ENCODE peak calls at places on chromosomes 4 and X, in eight cellular contexts. R is H1; L is T-helper 2 cell; D is AML-193; K is CD4-positive, alpha-beta memory T cell; O is HS-5; E is stimulated activated naive CD8-positive, alpha-beta T cell treated with anti-CD3 and anti-CD28 coated beads, Interleukin-15, amount 100 ng/mL, for 72 hours; J is upper lobe of left lung. I is an unnamed sample.

GRCh38 chr4:87799254-87799653 is at the start of gene IBSP:
- DNase-seq in R (no peak), L (no peak), D (no peak), K (no peak), O (no peak), E (no peak), J (no peak), I (no peak)

GRCh38 chr4:78057600-78058560 is 757 bp downstream of the FRAS1 start:
- DNase-seq in R (peak), L (no peak), D (no peak), K (peak), O (no peak), E (peak), J (peak), I (peak)

GRCh38 chr4:85482000-85482738 is 7.2 kb downstream of the ARHGAP24 start:
- DNase-seq in R (no peak), L (no peak), D (peak), K (no peak), O (no peak), E (no peak), J (no peak), I (no peak)

GRCh38 chrX:65586491-65586890 is 51.9 kb upstream of the LAS1L start:
- DNase-seq in R (no peak), L (no peak), D (no peak), K (no peak), O (no peak), E (no peak), J (peak), I (no peak)

GRCh38 chrX:68699960-68700746 is 52.7 kb downstream of the STARD8 start:
- DNase-seq in R (no peak), L (no peak), D (no peak), K (no peak), O (peak), E (no peak), J (no peak), I (no peak)

GRCh38 chr4:16827762-16828724 is 70.4 kb downstream of the LDB2 start:
- DNase-seq in R (no peak), L (no peak), D (no peak), K (no peak), O (no peak), E (no peak), J (no peak), I (no peak)

GRCh38 chr4:145734051-145734450 is 54.1 kb downstream of the C4orf51 start:
- DNase-seq in R (no peak), L (no peak), D (no peak), K (no peak), O (no peak), E (no peak), J (no peak), I (no peak)

GRCh38 chr4:42617030-42617429 is 39.9 kb downstream of the ATP8A1 start:
- DNase-seq in R (no peak), L (no peak), D (no peak), K (no peak), O (no peak), E (no peak), J (no peak), I (no peak)

GRCh38 chr4:123553279-123553678 is 156.7 kb downstream of the SPRY1 start:
- DNase-seq in R (no peak), L (no peak), D (peak), K (no peak), O (no peak), E (no peak), J (no peak), I (no peak)

GRCh38 chr4:72496119-72496518 is 72.9 kb downstream of the ADAMTS3 start:
- DNase-seq in R (no peak), L (no peak), D (no peak), K (no peak), O (no peak), E (no peak), J (no peak), I (no peak)

GRCh38 chr4:15250021-15250441 is 177.8 kb upstream of the C1QTNF7 start:
- DNase-seq in R (no peak), L (no peak), D (no peak), K (no peak), O (no peak), E (no peak), J (no peak), I (no peak)

GRCh38 chrX:97882306-97882705 is 998.6 kb downstream of the RPA4 start:
- DNase-seq in R (no peak), L (no peak), D (no peak), K (no peak), O (no peak), E (no peak), J (no peak), I (no peak)

GRCh38 chrX:12390301-12390700 is 252.0 kb downstream of the FRMPD4 start:
- DNase-seq in R (no peak), L (no peak), D (no peak), K (no peak), O (no peak), E (no peak), J (no peak), I (no peak)

GRCh38 chrX:39895228-39896110 is 202.3 kb downstream of the BCOR start:
- DNase-seq in R (no peak), L (no peak), D (no peak), K (no peak), O (no peak), E (no peak), J (no peak), I (no peak)

GRCh38 chrX:42975906-42976305 is 197.9 kb upstream of the PPP1R2C start:
- DNase-seq in R (no peak), L (no peak), D (no peak), K (no peak), O (no peak), E (no peak), J (no peak), I (no peak)

GRCh38 chr4:107130157-107130556 is 94.0 kb upstream of the DKK2 start:
- DNase-seq in R (no peak), L (no peak), D (no peak), K (no peak), O (no peak), E (no peak), J (no peak), I (no peak)

GRCh38 chr4:85414972-85415371 is 60.0 kb upstream of the ARHGAP24 start:
- DNase-seq in R (no peak), L (no peak), D (no peak), K (no peak), O (no peak), E (no peak), J (no peak), I (no peak)

GRCh38 chr4:10662937-10663336 is 21.6 kb downstream of the CLNK start:
- DNase-seq in R (no peak), L (no peak), D (no peak), K (no peak), O (no peak), E (no peak), J (no peak), I (no peak)

GRCh38 chr4:15765910-15766703 is 12.0 kb upstream of the CD38 start:
- DNase-seq in R (no peak), L (peak), D (peak), K (peak), O (no peak), E (peak), J (no peak), I (peak)

GRCh38 chr4:174136013-174136412 is 147.5 kb downstream of the FBXO8 start:
- DNase-seq in R (no peak), L (no peak), D (no peak), K (no peak), O (no peak), E (no peak), J (no peak), I (no peak)

GRCh38 chrX:22095306-22095705 is 63.2 kb downstream of the PHEX start:
- DNase-seq in R (no peak), L (no peak), D (no peak), K (no peak), O (no peak), E (no peak), J (no peak), I (no peak)

GRCh38 chr4:46993075-46994006 is at the start of gene GABRA4:
- DNase-seq in R (peak), L (no peak), D (no peak), K (no peak), O (no peak), E (no peak), J (no peak), I (no peak)

GRCh38 chr4:16677545-16677944 is 220.9 kb downstream of the LDB2 start:
- DNase-seq in R (no peak), L (no peak), D (no peak), K (no peak), O (no peak), E (no peak), J (no peak), I (no peak)

GRCh38 chr4:128660361-128660964 is 149.0 kb upstream of the JADE1 start:
- DNase-seq in R (no peak), L (no peak), D (no peak), K (no peak), O (no peak), E (no peak), J (no peak), I (no peak)

GRCh38 chrX:34426334-34426733 is 230.8 kb downstream of the TMEM47 start:
- DNase-seq in R (no peak), L (no peak), D (no peak), K (no peak), O (no peak), E (no peak), J (no peak), I (no peak)

GRCh38 chr4:41369680-41370079 is 113.0 kb downstream of the UCHL1 start:
- DNase-seq in R (no peak), L (no peak), D (no peak), K (no peak), O (no peak), E (no peak), J (peak), I (no peak)

GRCh38 chr4:173052439-173052838 is 116.2 kb upstream of the GALNT7 start:
- DNase-seq in R (no peak), L (no peak), D (no peak), K (no peak), O (no peak), E (no peak), J (no peak), I (no peak)

GRCh38 chrX:14359727-14360126 is 169.6 kb upstream of the GLRA2 start:
- DNase-seq in R (no peak), L (no peak), D (no peak), K (no peak), O (no peak), E (no peak), J (no peak), I (no peak)

GRCh38 chr4:105710678-105711077 is 2.1 kb downstream of the GSTCD start:
- DNase-seq in R (no peak), L (no peak), D (no peak), K (no peak), O (no peak), E (no peak), J (no peak), I (no peak)

GRCh38 chr4:1792832-1793495 is at the start of gene FGFR3:
- DNase-seq in R (peak), L (no peak), D (no peak), K (peak), O (no peak), E (peak), J (no peak), I (peak)

GRCh38 chr4:181776655-181777054 is 466.5 kb upstream of the TENM3 start:
- DNase-seq in R (no peak), L (no peak), D (no peak), K (no peak), O (no peak), E (no peak), J (no peak), I (no peak)

GRCh38 chr4:55671667-55672066 is 35.6 kb upstream of the NMU start:
- DNase-seq in R (no peak), L (no peak), D (no peak), K (no peak), O (no peak), E (no peak), J (no peak), I (no peak)

GRCh38 chrX:70479197-70479969 is 34.7 kb downstream of the DLG3 start:
- DNase-seq in R (no peak), L (no peak), D (no peak), K (no peak), O (peak), E (no peak), J (no peak), I (no peak)

GRCh38 chrX:118530537-118530936 is 34.9 kb downstream of the DOCK11 start:
- DNase-seq in R (no peak), L (no peak), D (peak), K (no peak), O (no peak), E (no peak), J (no peak), I (no peak)

GRCh38 chr4:170420255-170420693 is 330.5 kb upstream of the AADAT start:
- DNase-seq in R (no peak), L (no peak), D (no peak), K (no peak), O (no peak), E (no peak), J (no peak), I (no peak)

I was measured in stimulated activated naive CD4-positive, alpha-beta T cell treated with Interleukin-2 at 50 U/mL for 16 hours.